ENCODE peak calls at places on chromosomes 1 and 21, in seven cellular contexts. One of them, this sample, is unnamed.

GRCh38 chr1:68141801-68142440 is 90.4 kb downstream of the WLS start:
- ATAC-seq in left lobe of liver: no peak
- ATAC-seq in body of pancreas: no peak
- ATAC-seq in upper lobe of right lung: peak; percentile 26
- ATAC-seq in right lobe of liver: no peak
- ATAC-seq in T-cell: no peak
- ATAC-seq in CD4-positive, alpha-beta T cell: no peak
- ATAC-seq in this sample: no peak

GRCh38 chr1:160204526-160205241 is 500 bp upstream of the PEA15 start:
- ATAC-seq in upper lobe of right lung: peak; percentile 49
- ATAC-seq in body of pancreas: no peak
- ATAC-seq in left lobe of liver: no peak
- ATAC-seq in CD4-positive, alpha-beta T cell: no peak
- ATAC-seq in right lobe of liver: peak; percentile 10
- ATAC-seq in T-cell: peak; percentile 23
- ATAC-seq in this sample: peak; percentile 18

GRCh38 chr1:170885551-170885950 is 49.8 kb upstream of the MROH9 start:
- ATAC-seq in T-cell: no peak
- ATAC-seq in right lobe of liver: peak; percentile 43
- ATAC-seq in left lobe of liver: no peak
- ATAC-seq in CD4-positive, alpha-beta T cell: no peak
- ATAC-seq in body of pancreas: no peak
- ATAC-seq in upper lobe of right lung: peak; percentile 48
- ATAC-seq in this sample: no peak

GRCh38 chr1:70818391-70818790 is 229.2 kb downstream of the PTGER3 start:
- ATAC-seq in body of pancreas: no peak
- ATAC-seq in right lobe of liver: no peak
- ATAC-seq in upper lobe of right lung: no peak
- ATAC-seq in left lobe of liver: no peak
- ATAC-seq in CD4-positive, alpha-beta T cell: no peak
- ATAC-seq in T-cell: no peak
- ATAC-seq in this sample: no peak

GRCh38 chr1:63064135-63064534 is 258.2 kb upstream of the FOXD3 start:
- ATAC-seq in left lobe of liver: no peak
- ATAC-seq in T-cell: no peak
- ATAC-seq in CD4-positive, alpha-beta T cell: no peak
- ATAC-seq in upper lobe of right lung: no peak
- ATAC-seq in body of pancreas: no peak
- ATAC-seq in right lobe of liver: no peak
- ATAC-seq in this sample: no peak

GRCh38 chr1:40824591-40825429 is 37.4 kb downstream of the CITED4 start:
- ATAC-seq in body of pancreas: no peak
- ATAC-seq in left lobe of liver: no peak
- ATAC-seq in right lobe of liver: no peak
- ATAC-seq in T-cell: no peak
- ATAC-seq in upper lobe of right lung: peak; percentile 14
- ATAC-seq in CD4-positive, alpha-beta T cell: no peak
- ATAC-seq in this sample: no peak

GRCh38 chr21:42414928-42415769 is 11.4 kb downstream of the UBASH3A start:
- ATAC-seq in CD4-positive, alpha-beta T cell: peak; percentile 89
- ATAC-seq in right lobe of liver: peak; percentile 47
- ATAC-seq in upper lobe of right lung: peak; percentile 37
- ATAC-seq in left lobe of liver: no peak
- ATAC-seq in body of pancreas: no peak
- ATAC-seq in T-cell: peak; percentile 91
- ATAC-seq in this sample: peak; percentile 71

GRCh38 chr1:202131956-202132821 is 9.5 kb downstream of the GPR37L1 start:
- ATAC-seq in body of pancreas: peak; percentile 41
- ATAC-seq in right lobe of liver: no peak
- ATAC-seq in CD4-positive, alpha-beta T cell: no peak
- ATAC-seq in upper lobe of right lung: peak; percentile 79
- ATAC-seq in T-cell: no peak
- ATAC-seq in left lobe of liver: peak; percentile 2
- ATAC-seq in this sample: no peak

GRCh38 chr1:150227228-150227627 is 8.7 kb downstream of the ANP32E start:
- ATAC-seq in upper lobe of right lung: no peak
- ATAC-seq in left lobe of liver: no peak
- ATAC-seq in body of pancreas: no peak
- ATAC-seq in right lobe of liver: no peak
- ATAC-seq in CD4-positive, alpha-beta T cell: no peak
- ATAC-seq in T-cell: no peak
- ATAC-seq in this sample: no peak

GRCh38 chr1:117642963-117643362 is 37.1 kb downstream of the TENT5C start:
- ATAC-seq in right lobe of liver: no peak
- ATAC-seq in upper lobe of right lung: no peak
- ATAC-seq in T-cell: peak; percentile 39
- ATAC-seq in left lobe of liver: no peak
- ATAC-seq in body of pancreas: no peak
- ATAC-seq in CD4-positive, alpha-beta T cell: no peak
- ATAC-seq in this sample: peak; percentile 62

GRCh38 chr1:229457436-229457835 is 23.5 kb upstream of the ACTA1 start:
- ATAC-seq in T-cell: no peak
- ATAC-seq in body of pancreas: no peak
- ATAC-seq in CD4-positive, alpha-beta T cell: no peak
- ATAC-seq in right lobe of liver: no peak
- ATAC-seq in left lobe of liver: no peak
- ATAC-seq in upper lobe of right lung: no peak
- ATAC-seq in this sample: no peak

GRCh38 chr21:41564871-41565281 is 56.9 kb upstream of the TMPRSS2 start:
- ATAC-seq in left lobe of liver: peak; percentile 50
- ATAC-seq in right lobe of liver: peak; percentile 60
- ATAC-seq in upper lobe of right lung: peak; percentile 56
- ATAC-seq in T-cell: no peak
- ATAC-seq in body of pancreas: peak; percentile 81
- ATAC-seq in CD4-positive, alpha-beta T cell: no peak
- ATAC-seq in this sample: peak; percentile 60

GRCh38 chr1:32743380-32744062 is 41.0 kb upstream of the SYNC start:
- ATAC-seq in CD4-positive, alpha-beta T cell: no peak
- ATAC-seq in upper lobe of right lung: no peak
- ATAC-seq in body of pancreas: peak; percentile 34
- ATAC-seq in T-cell: no peak
- ATAC-seq in left lobe of liver: peak; percentile 24
- ATAC-seq in right lobe of liver: peak; percentile 2
- ATAC-seq in this sample: no peak

GRCh38 chr1:111938123-111938522 is 51.3 kb downstream of the KCND3 start:
- ATAC-seq in body of pancreas: no peak
- ATAC-seq in CD4-positive, alpha-beta T cell: no peak
- ATAC-seq in T-cell: no peak
- ATAC-seq in upper lobe of right lung: no peak
- ATAC-seq in left lobe of liver: no peak
- ATAC-seq in right lobe of liver: no peak
- ATAC-seq in this sample: peak; percentile 58

GRCh38 chr1:226978350-226979114 is 38.4 kb downstream of the COQ8A start:
- ATAC-seq in CD4-positive, alpha-beta T cell: no peak
- ATAC-seq in right lobe of liver: no peak
- ATAC-seq in left lobe of liver: no peak
- ATAC-seq in upper lobe of right lung: no peak
- ATAC-seq in body of pancreas: no peak
- ATAC-seq in T-cell: no peak
- ATAC-seq in this sample: no peak

GRCh38 chr1:6822530-6823359 is 37.5 kb downstream of the CAMTA1 start:
- ATAC-seq in CD4-positive, alpha-beta T cell: no peak
- ATAC-seq in right lobe of liver: peak; percentile 84
- ATAC-seq in body of pancreas: peak; percentile 53
- ATAC-seq in T-cell: no peak
- ATAC-seq in left lobe of liver: peak; percentile 88
- ATAC-seq in upper lobe of right lung: peak; percentile 81
- ATAC-seq in this sample: peak; percentile 85

GRCh38 chr1:54998677-54999076 is at the start of gene BSND:
- ATAC-seq in body of pancreas: no peak
- ATAC-seq in T-cell: no peak
- ATAC-seq in upper lobe of right lung: no peak
- ATAC-seq in right lobe of liver: no peak
- ATAC-seq in left lobe of liver: no peak
- ATAC-seq in CD4-positive, alpha-beta T cell: no peak
- ATAC-seq in this sample: no peak

GRCh38 chr1:206722751-206723499 is 38.2 kb downstream of the MAPKAPK2 start:
- ATAC-seq in CD4-positive, alpha-beta T cell: no peak
- ATAC-seq in right lobe of liver: no peak
- ATAC-seq in left lobe of liver: peak; percentile 1
- ATAC-seq in upper lobe of right lung: no peak
- ATAC-seq in body of pancreas: no peak
- ATAC-seq in T-cell: no peak
- ATAC-seq in this sample: no peak

GRCh38 chr1:17168480-17168878 is 36.4 kb upstream of the PADI1 start:
- ATAC-seq in right lobe of liver: no peak
- ATAC-seq in upper lobe of right lung: no peak
- ATAC-seq in left lobe of liver: no peak
- ATAC-seq in CD4-positive, alpha-beta T cell: no peak
- ATAC-seq in T-cell: no peak
- ATAC-seq in body of pancreas: no peak
- ATAC-seq in this sample: no peak

GRCh38 chr1:30693366-30693765 is 30.0 kb downstream of the MATN1 start:
- ATAC-seq in T-cell: no peak
- ATAC-seq in left lobe of liver: no peak
- ATAC-seq in upper lobe of right lung: no peak
- ATAC-seq in right lobe of liver: no peak
- ATAC-seq in body of pancreas: no peak
- ATAC-seq in CD4-positive, alpha-beta T cell: no peak
- ATAC-seq in this sample: no peak

GRCh38 chr1:145714524-145715111 is 4.7 kb upstream of the CD160 start:
- ATAC-seq in body of pancreas: peak; percentile 54
- ATAC-seq in right lobe of liver: peak; percentile 90
- ATAC-seq in T-cell: no peak
- ATAC-seq in upper lobe of right lung: no peak
- ATAC-seq in CD4-positive, alpha-beta T cell: no peak
- ATAC-seq in left lobe of liver: peak; percentile 85
- ATAC-seq in this sample: no peak

GRCh38 chr1:234942869-234943501 is 185.7 kb downstream of the TOMM20 start:
- ATAC-seq in CD4-positive, alpha-beta T cell: no peak
- ATAC-seq in T-cell: no peak
- ATAC-seq in body of pancreas: no peak
- ATAC-seq in left lobe of liver: no peak
- ATAC-seq in upper lobe of right lung: peak; percentile 64
- ATAC-seq in right lobe of liver: no peak
- ATAC-seq in this sample: no peak

GRCh38 chr1:26278835-26279597 is 870 bp upstream of the SH3BGRL3 start:
- ATAC-seq in body of pancreas: peak; percentile 8
- ATAC-seq in left lobe of liver: no peak
- ATAC-seq in upper lobe of right lung: peak; percentile 8
- ATAC-seq in right lobe of liver: peak; percentile 21
- ATAC-seq in T-cell: no peak
- ATAC-seq in CD4-positive, alpha-beta T cell: no peak
- ATAC-seq in this sample: peak; percentile 31

GRCh38 chr1:151825811-151826660 is 5.6 kb downstream of the RORC start:
- ATAC-seq in body of pancreas: no peak
- ATAC-seq in right lobe of liver: no peak
- ATAC-seq in upper lobe of right lung: peak; percentile 24
- ATAC-seq in left lobe of liver: no peak
- ATAC-seq in T-cell: no peak
- ATAC-seq in CD4-positive, alpha-beta T cell: no peak
- ATAC-seq in this sample: peak; percentile 29